ENCODE peak calls at places on chromosome 17, in eight cellular contexts. D, A, V, L, M, Z, W and U are unnamed samples.

GRCh38 chr17:76382305-76382802 is 2.1 kb upstream of the SPHK1 start:
- DNase-seq in D (no peak), A (no peak), V (peak), L (no peak), M (no peak), Z (peak), W (peak), U (no peak)

GRCh38 chr17:418421-418751 is 65.8 kb upstream of the RPH3AL start:
- DNase-seq in D (no peak), A (no peak), V (no peak), L (no peak), M (no peak), Z (no peak), W (no peak), U (no peak)

GRCh38 chr17:8458128-8458527 is 22.4 kb downstream of the NDEL1 start:
- DNase-seq in D (no peak), A (no peak), V (no peak), L (no peak), M (no peak), Z (no peak), W (no peak), U (no peak)

GRCh38 chr17:71107136-71107535 is 937.8 kb downstream of the KCNJ2 start:
- DNase-seq in D (no peak), A (no peak), V (no peak), L (no peak), M (no peak), Z (peak), W (no peak), U (no peak)

GRCh38 chr17:59842901-59843652 is 49.7 kb downstream of the TUBD1 start:
- DNase-seq in D (peak), A (peak), V (peak), L (peak), M (peak), Z (peak), W (peak), U (peak)

GRCh38 chr17:1865252-1866037 is 35.6 kb downstream of the RPA1 start:
- DNase-seq in D (peak), A (no peak), V (peak), L (peak), M (peak), Z (peak), W (peak), U (peak)

GRCh38 chr17:58415371-58416055 is 1.8 kb downstream of the RNF43 start:
- DNase-seq in D (no peak), A (no peak), V (peak), L (peak), M (no peak), Z (no peak), W (no peak), U (peak)

GRCh38 chr17:57622886-57623433 is 122.1 kb downstream of the CCDC182 start:
- DNase-seq in D (peak), A (no peak), V (no peak), L (no peak), M (peak), Z (peak), W (peak), U (no peak)

GRCh38 chr17:45908935-45909334 is 14.6 kb downstream of the MAPT start:
- DNase-seq in D (no peak), A (no peak), V (no peak), L (no peak), M (no peak), Z (no peak), W (no peak), U (no peak)

GRCh38 chr17:28160610-28161009 is 118.1 kb downstream of the NLK start:
- DNase-seq in D (no peak), A (no peak), V (no peak), L (no peak), M (no peak), Z (no peak), W (no peak), U (no peak)

GRCh38 chr17:32276217-32276616 is 10.6 kb downstream of the RHBDL3 start:
- DNase-seq in D (no peak), A (no peak), V (no peak), L (no peak), M (no peak), Z (no peak), W (no peak), U (no peak)

GRCh38 chr17:77466140-77466539 is 325.4 kb downstream of the SEC14L1 start:
- DNase-seq in D (no peak), A (peak), V (no peak), L (peak), M (no peak), Z (no peak), W (no peak), U (no peak)

DNA sequence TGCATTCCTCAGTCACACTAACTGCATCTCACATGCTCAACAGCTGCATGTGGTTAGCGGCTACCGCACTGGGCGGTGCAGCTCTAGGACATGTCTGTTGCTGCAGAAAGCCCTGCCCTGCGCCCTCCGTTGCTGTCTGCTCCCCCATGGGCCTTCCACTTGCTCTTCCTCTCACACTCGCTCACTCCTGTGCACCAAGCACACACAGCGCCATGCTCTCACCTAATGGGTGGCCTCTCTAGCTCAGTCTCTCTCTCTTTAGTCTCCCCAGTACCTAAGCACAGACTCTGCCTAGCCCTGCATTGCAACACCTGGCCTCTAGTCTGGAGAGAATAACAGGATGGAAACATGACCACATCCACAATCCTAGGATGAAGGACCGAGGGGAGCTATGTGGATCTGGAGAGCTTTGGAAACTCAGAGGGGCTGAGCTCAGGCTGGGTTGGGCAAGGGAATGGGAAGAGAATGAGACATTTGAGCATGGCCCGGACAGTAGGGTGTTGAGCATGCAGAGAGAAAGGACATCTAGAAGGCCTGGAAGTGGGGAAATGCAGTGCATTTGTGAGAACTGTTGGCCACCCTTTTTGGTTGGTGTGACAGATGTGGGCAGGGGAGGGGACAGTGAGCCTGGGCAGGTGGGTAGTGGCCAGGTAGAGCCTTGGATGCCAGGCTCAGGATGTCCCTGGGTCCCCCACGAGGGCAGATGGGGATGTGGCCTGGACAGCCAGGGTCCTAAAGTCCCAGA is 16.0 kb downstream of the SGCA start:
- DNase-seq in D (no peak), A (no peak), V (no peak), L (no peak), M (no peak), Z (peak), W (peak), U (no peak)
- TF ChIP-seq CTCF in D (no peak), A (no peak), V (no peak), L (no peak), M (no peak), Z (no peak), W (no peak), U (no peak)

GRCh38 chr17:40068129-40068581 is 5.4 kb downstream of the THRA start:
- DNase-seq in D (no peak), A (peak), V (no peak), L (no peak), M (no peak), Z (no peak), W (no peak), U (no peak)
- H3K4me3 ChIP-seq in D (no peak), A (peak), V (no peak), L (peak), M (peak), Z (no peak), W (no peak), U (no peak)

DNA sequence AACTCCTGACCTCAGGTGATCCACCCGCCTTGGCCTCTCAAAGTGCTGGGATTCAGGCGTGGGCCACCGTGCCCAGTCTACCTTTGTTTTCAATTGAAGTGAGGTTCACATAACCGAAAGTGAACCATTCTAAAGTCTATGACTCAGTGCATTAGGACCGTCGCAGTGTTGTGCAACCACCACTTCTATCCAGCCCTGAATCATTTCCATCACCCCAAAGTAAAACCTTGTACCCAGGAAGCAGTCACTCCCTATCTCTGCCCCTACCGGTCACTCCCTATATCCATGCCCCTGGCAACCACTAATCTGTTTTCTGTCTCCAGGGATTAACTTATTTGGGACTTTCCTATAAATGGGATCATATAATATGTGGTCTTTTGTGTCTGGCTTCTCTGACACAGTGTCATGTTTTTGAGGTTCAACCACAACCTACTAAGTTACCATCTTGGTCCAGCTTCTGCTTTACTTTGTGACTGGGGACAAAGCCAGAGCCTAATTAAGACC is 28.3 kb upstream of the CDC42EP4 start:
- DNase-seq in D (peak), A (peak), V (no peak), L (peak), M (peak), Z (peak), W (peak), U (no peak)
- TF ChIP-seq CTCF in D (peak), A (no peak), V (peak), L (peak), M (peak), Z (peak), W (peak), U (no peak)

DNA sequence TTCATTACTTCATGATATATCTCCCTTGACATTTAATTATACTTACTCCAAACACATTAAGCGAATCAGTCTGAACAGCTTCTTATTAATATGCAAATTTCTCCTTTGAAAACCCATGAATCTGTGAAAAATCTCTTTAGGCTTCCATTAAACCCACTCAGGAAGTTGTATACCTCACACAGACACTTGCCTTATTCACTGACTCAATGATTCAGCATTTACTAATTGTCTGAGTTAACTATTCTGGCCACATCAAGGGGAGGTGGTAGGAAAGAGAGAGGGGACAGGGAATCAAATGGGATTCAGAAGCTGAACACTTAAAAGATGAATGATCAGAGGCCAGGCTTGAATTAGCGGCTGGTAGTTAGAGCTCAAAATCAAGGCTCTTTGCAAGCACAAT is 70.0 kb downstream of the HS3ST3A1 start:
- DNase-seq in D (no peak), A (no peak), V (no peak), L (no peak), M (no peak), Z (no peak), W (no peak), U (no peak)
- H3K4me3 ChIP-seq in D (no peak), A (no peak), V (no peak), L (no peak), M (no peak), Z (no peak), W (no peak), U (no peak)

DNA sequence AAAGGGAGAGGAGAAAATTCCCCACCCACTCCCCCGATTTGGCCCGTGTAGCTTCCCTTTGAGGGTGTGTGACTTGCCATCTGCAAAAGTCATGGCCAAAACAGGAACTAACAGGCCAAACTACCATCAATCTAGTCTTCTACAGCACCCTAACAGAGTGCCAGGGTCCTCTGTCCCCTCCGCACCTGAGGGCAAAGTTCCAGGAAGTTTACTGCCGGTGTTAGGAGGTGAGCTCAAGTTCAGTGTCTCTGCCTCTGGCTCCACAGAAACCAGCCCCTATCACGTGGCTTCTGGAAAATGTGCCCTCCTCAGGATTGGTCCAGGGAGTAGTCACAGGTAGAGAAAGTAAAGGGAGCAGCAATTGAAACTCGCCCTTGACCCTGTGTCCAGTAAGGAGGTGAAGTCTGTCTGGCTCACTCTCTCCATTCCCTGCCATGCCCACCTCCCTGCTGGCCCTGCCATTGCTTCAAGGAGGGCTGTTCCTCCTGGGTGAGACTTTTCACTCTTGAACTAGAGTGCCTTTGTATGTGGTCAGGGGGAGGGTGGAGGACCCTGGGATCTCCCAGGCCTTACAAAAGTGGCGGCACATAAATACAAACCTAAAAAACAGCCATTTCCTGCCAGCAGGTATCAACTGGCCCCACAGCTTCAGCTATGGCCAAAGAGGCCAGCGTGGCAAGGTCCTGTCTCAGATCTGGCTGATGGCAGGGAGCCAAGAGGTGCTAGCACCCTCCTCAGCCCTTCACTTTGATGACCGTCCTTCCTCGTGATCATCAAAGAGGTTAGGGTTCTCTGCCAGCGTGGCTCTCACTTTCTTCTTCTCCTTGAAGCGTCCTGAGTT is 5.3 kb downstream of the PRR15L start:
- DNase-seq in D (no peak), A (no peak), V (no peak), L (no peak), M (no peak), Z (no peak), W (no peak), U (no peak)
- TF ChIP-seq CTCF in D (no peak), A (no peak), V (no peak), L (no peak), M (no peak), Z (no peak), W (no peak), U (no peak)

DNA sequence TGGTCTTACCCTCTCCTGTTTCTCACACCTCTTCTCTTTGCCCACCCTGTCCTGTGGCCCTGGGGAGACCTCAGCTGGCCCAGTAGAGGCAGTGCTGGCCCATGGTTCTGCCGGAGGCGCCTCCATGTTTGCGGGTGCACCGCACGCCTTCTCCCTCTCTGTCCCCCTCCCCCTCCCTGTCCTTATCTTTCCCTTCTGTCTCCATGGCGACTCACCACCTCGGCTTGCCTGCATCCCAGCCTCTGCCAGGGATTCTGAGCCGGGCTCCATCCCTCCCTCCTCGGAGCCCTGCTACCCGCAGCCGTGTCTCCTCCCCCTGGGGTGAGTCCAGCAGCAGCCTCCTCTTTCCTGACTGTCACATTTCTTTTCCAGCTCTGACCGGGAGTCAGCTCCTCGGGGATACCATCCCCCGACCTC is at the start of gene RNF112:
- DNase-seq in D (peak), A (no peak), V (no peak), L (no peak), M (no peak), Z (peak), W (peak), U (no peak)
- H3K4me3 ChIP-seq in D (peak), A (peak), V (peak), L (peak), M (no peak), Z (no peak), W (peak), U (no peak)